ENCODE peak calls at places on chromosomes 3 and 15, in seven cellular contexts. R is GM12865; Y is naive thymus-derived CD8-positive, alpha-beta T cell; B is mesothelial cell of epicardium; T is NCI-H524; F is DMS53; P is activated naive CD4-positive, alpha-beta T cell. K is an unnamed sample.

GRCh38 chr3:53166781-53167291 is 5.8 kb downstream of the PRKCD start:
- DNase-seq in Y (no peak), R (peak), T (no peak), F (no peak), B (no peak), P (no peak), K (peak)

GRCh38 chr3:13217736-13218540 is 144.7 kb upstream of the IQSEC1 start:
- DNase-seq in B (no peak), F (peak), Y (no peak), R (no peak), P (no peak), T (no peak), K (no peak)

GRCh38 chr15:42131826-42132806 is 24.3 kb downstream of the PLA2G4F start:
- DNase-seq in Y (no peak), T (peak), B (no peak), P (no peak), F (peak), R (no peak), K (peak)

GRCh38 chr3:185175370-185175987 is 22.6 kb upstream of the C3orf70 start:
- DNase-seq in T (peak), Y (no peak), B (no peak), R (peak), P (no peak), F (no peak), K (peak)

GRCh38 chr3:127803619-127804018 is 18.7 kb downstream of the MGLL start:
- DNase-seq in T (no peak), R (no peak), B (no peak), P (no peak), Y (no peak), F (peak), K (no peak)

GRCh38 chr15:59169337-59169736 is 37.3 kb upstream of the LDHAL6B start:
- DNase-seq in Y (no peak), T (no peak), F (peak), R (no peak), P (no peak), B (no peak), K (no peak)

GRCh38 chr3:100063929-100064461 is 50.3 kb downstream of the FILIP1L start:
- DNase-seq in R (no peak), Y (no peak), T (no peak), F (no peak), B (no peak), P (no peak), K (no peak)

GRCh38 chr15:63372018-63372705 is 9.5 kb downstream of the CA12 start:
- DNase-seq in R (no peak), P (no peak), T (no peak), Y (no peak), B (no peak), F (peak), K (no peak)

GRCh38 chr3:9130318-9131110 is 118.9 kb downstream of the SRGAP3 start:
- DNase-seq in F (no peak), Y (no peak), R (no peak), T (no peak), B (no peak), P (no peak), K (no peak)

GRCh38 chr15:41258706-41259471 is 27.8 kb downstream of the CHP1 start:
- DNase-seq in P (no peak), B (no peak), T (no peak), F (no peak), R (peak), Y (no peak), K (no peak)

GRCh38 chr15:95262866-95263564 is 1031.7 kb downstream of the MCTP2 start:
- DNase-seq in R (no peak), Y (no peak), T (no peak), B (no peak), F (no peak), P (no peak), K (no peak)